ENCODE peak calls at places on chromosomes 11 and 22, in seven cellular contexts. Q is SK-N-DZ, L is HEK293T, Z is NCI-H1417, V is LoVo, E is mesenchymal stem cell, H is Caki2. F is an unnamed sample.

GRCh38 chr22:49723478-49724029 is 104.1 kb downstream of the BRD1 start:
- DNase-seq in Q (no peak), L (no peak), Z (no peak), V (no peak), E (no peak), H (no peak), F (no peak)

GRCh38 chr11:43359432-43359818 is 705 bp downstream of the TTC17 start:
- DNase-seq in Q (peak; percentile 37), L (peak; percentile 36), Z (no peak), V (peak; percentile 7), E (peak; percentile 57), H (peak; percentile 40), F (no peak)

GRCh38 chr22:35177811-35178210 is 79.5 kb upstream of the HMGXB4 start:
- DNase-seq in Q (no peak), L (no peak), Z (no peak), V (no peak), E (no peak), H (no peak), F (no peak)

GRCh38 chr11:111765984-111766833 is at the start of gene PPP2R1B:
- DNase-seq in Q (peak; percentile 49), L (peak; percentile 96), Z (peak; percentile 74), V (peak; percentile 82), E (peak; percentile 77), H (peak; percentile 76), F (peak; percentile 83)

GRCh38 chr22:46376908-46377565 is 41.5 kb downstream of the TRMU start:
- DNase-seq in Q (no peak), L (no peak), Z (no peak), V (no peak), E (no peak), H (no peak), F (no peak)

GRCh38 chr11:57641011-57641410 is 8.7 kb downstream of the YPEL4 start:
- DNase-seq in Q (peak; percentile 31), L (peak; percentile 49), Z (no peak), V (no peak), E (peak; percentile 67), H (no peak), F (no peak)

GRCh38 chr11:15141381-15141780 is 26.7 kb downstream of the INSC start:
- DNase-seq in Q (no peak), L (no peak), Z (no peak), V (no peak), E (no peak), H (no peak), F (no peak)

GRCh38 chr11:6618117-6619020 is 853 bp downstream of the TPP1 start:
- DNase-seq in Q (no peak), L (peak; percentile 24), Z (no peak), V (no peak), E (peak; percentile 97), H (peak; percentile 45), F (peak; percentile 61)

GRCh38 chr22:44304906-44305305 is 7.8 kb downstream of the SHISAL1 start:
- DNase-seq in Q (no peak), L (no peak), Z (no peak), V (no peak), E (no peak), H (no peak), F (no peak)

GRCh38 chr11:104649002-104649401 is 249.3 kb downstream of the CASP12 start:
- DNase-seq in Q (no peak), L (no peak), Z (no peak), V (no peak), E (no peak), H (no peak), F (no peak)

GRCh38 chr11:501683-502287 is 5.3 kb downstream of the RNH1 start:
- DNase-seq in Q (no peak), L (no peak), Z (no peak), V (no peak), E (no peak), H (no peak), F (no peak)

GRCh38 chr11:73838443-73839122 is 38.1 kb downstream of the COA4 start:
- DNase-seq in Q (no peak), L (no peak), Z (no peak), V (no peak), E (peak; percentile 72), H (peak; percentile 12), F (no peak)

GRCh38 chr11:105960252-105961245 is 61.5 kb downstream of the MSANTD4 start:
- DNase-seq in Q (peak; percentile 43), L (no peak), Z (peak; percentile 71), V (no peak), E (no peak), H (no peak), F (no peak)

GRCh38 chr11:6307879-6308278 is 12.4 kb downstream of the CAVIN3 start:
- DNase-seq in Q (no peak), L (no peak), Z (no peak), V (no peak), E (peak; percentile 4), H (no peak), F (no peak)

GRCh38 chr22:17672417-17672991 is 33.9 kb downstream of the BCL2L13 start:
- DNase-seq in Q (peak; percentile 96), L (no peak), Z (no peak), V (no peak), E (peak; percentile 33), H (peak; percentile 79), F (no peak)

GRCh38 chr11:15969701-15970329 is 386.5 kb downstream of the SOX6 start:
- DNase-seq in Q (no peak), L (no peak), Z (no peak), V (no peak), E (peak; percentile 70), H (no peak), F (no peak)

GRCh38 chr11:44398266-44399045 is 88.5 kb upstream of the ALX4 start:
- DNase-seq in Q (no peak), L (no peak), Z (no peak), V (no peak), E (no peak), H (peak; percentile 27), F (no peak)

GRCh38 chr11:129324533-129325175 is 51.0 kb upstream of the BARX2 start:
- DNase-seq in Q (no peak), L (no peak), Z (no peak), V (peak; percentile 36), E (peak; percentile 30), H (no peak), F (no peak)

GRCh38 chr11:12076840-12077534 is 33.4 kb upstream of the MICAL2 start:
- DNase-seq in Q (no peak), L (no peak), Z (no peak), V (no peak), E (no peak), H (no peak), F (no peak)

GRCh38 chr11:103035656-103036434 is 56.1 kb downstream of the DCUN1D5 start:
- DNase-seq in Q (peak; percentile 35), L (peak; percentile 45), Z (peak; percentile 28), V (peak; percentile 76), E (peak; percentile 95), H (peak; percentile 65), F (peak; percentile 30)

GRCh38 chr11:13596601-13597000 is 71.9 kb upstream of the FAR1 start:
- DNase-seq in Q (no peak), L (no peak), Z (no peak), V (no peak), E (no peak), H (no peak), F (no peak)

GRCh38 chr11:60782393-60783140 is 2.6 kb upstream of the MS4A10 start:
- DNase-seq in Q (no peak), L (no peak), Z (no peak), V (no peak), E (no peak), H (no peak), F (no peak)

GRCh38 chr22:20116376-20116950 is 559 bp downstream of the RANBP1 start:
- DNase-seq in Q (no peak), L (no peak), Z (no peak), V (no peak), E (no peak), H (no peak), F (no peak)

GRCh38 chr11:64765841-64766682 is 6.3 kb upstream of the PYGM start:
- DNase-seq in Q (no peak), L (no peak), Z (no peak), V (no peak), E (no peak), H (no peak), F (no peak)

GRCh38 chr22:37345863-37346514 is 63.7 kb downstream of the CYTH4 start:
- DNase-seq in Q (no peak), L (no peak), Z (peak; percentile 8), V (no peak), E (peak; percentile 81), H (peak; percentile 46), F (no peak)

GRCh38 chr11:65362320-65362931 is 7.9 kb downstream of the TIGD3 start:
- DNase-seq in Q (no peak), L (no peak), Z (no peak), V (no peak), E (no peak), H (no peak), F (no peak)

GRCh38 chr22:39818050-39818449 is 75.5 kb downstream of the ENTHD1 start:
- DNase-seq in Q (no peak), L (no peak), Z (no peak), V (no peak), E (peak; percentile 28), H (no peak), F (no peak)

GRCh38 chr11:47442514-47442913 is 6.4 kb downstream of the RAPSN start:
- DNase-seq in Q (no peak), L (no peak), Z (no peak), V (no peak), E (no peak), H (no peak), F (no peak)

GRCh38 chr11:10350341-10350740 is 45.5 kb downstream of the ADM start:
- DNase-seq in Q (no peak), L (no peak), Z (no peak), V (peak; percentile 33), E (peak; percentile 78), H (peak; percentile 50), F (no peak)

GRCh38 chr22:23714596-23715588 is 24.1 kb downstream of the RGL4 start:
- DNase-seq in Q (no peak), L (no peak), Z (no peak), V (no peak), E (no peak), H (no peak), F (no peak)

GRCh38 chr11:115695677-115696451 is 191.6 kb upstream of the CADM1 start:
- DNase-seq in Q (no peak), L (no peak), Z (no peak), V (no peak), E (no peak), H (no peak), F (no peak)

GRCh38 chr11:109794501-109794900 is 298.7 kb upstream of the ZC3H12C start:
- DNase-seq in Q (no peak), L (no peak), Z (no peak), V (no peak), E (peak; percentile 13), H (no peak), F (no peak)

F was measured in activated T-cell treated with anti-CD3 and anti-CD28 coated beads, Interleukin-2, amount 50 U/mL, for 48 hours.